ENCODE peak calls at places on chromosome 2, in ten cellular contexts. B, J, F, E, U, H, Z, P, A and W are unnamed samples.

GRCh38 chr2:26555246-26556133 is 77.6 kb upstream of the OTOF start:
- DNase-seq in H (no peak), Z (no peak), B (no peak), P (no peak), J (no peak), U (no peak), A (no peak), E (peak), F (no peak), W (no peak)

GRCh38 chr2:439077-439476 is 151.2 kb upstream of the ALKAL2 start:
- DNase-seq in E (no peak), U (no peak), J (no peak), B (no peak), Z (no peak), F (no peak), H (no peak), P (no peak), A (peak), W (no peak)

GRCh38 chr2:119592436-119592835 is 48.2 kb downstream of the CFAP221 start:
- DNase-seq in H (no peak), A (no peak), U (no peak), J (no peak), P (no peak), F (no peak), B (no peak), Z (no peak), E (no peak), W (no peak)

GRCh38 chr2:239312741-239313246 is 88.0 kb downstream of the HDAC4 start:
- DNase-seq in F (no peak), B (no peak), U (no peak), E (no peak), J (no peak), H (no peak), A (no peak), Z (no peak), P (no peak), W (no peak)

GRCh38 chr2:227848146-227848545 is 23.3 kb upstream of the DAW1 start:
- DNase-seq in Z (no peak), U (no peak), J (no peak), P (no peak), H (no peak), B (no peak), E (no peak), A (no peak), F (no peak), W (no peak)

GRCh38 chr2:19098467-19099160 is 259.8 kb downstream of the OSR1 start:
- DNase-seq in Z (no peak), J (no peak), B (no peak), U (no peak), A (no peak), F (no peak), P (no peak), E (no peak), H (no peak), W (no peak)

GRCh38 chr2:38907743-38908562 is 18.3 kb downstream of the ARHGEF33 start:
- DNase-seq in B (peak), F (no peak), A (no peak), U (no peak), E (no peak), Z (no peak), P (no peak), H (no peak), J (no peak), W (no peak)

GRCh38 chr2:235406420-235406819 is 87.4 kb upstream of the AGAP1 start:
- DNase-seq in P (no peak), U (no peak), J (no peak), A (no peak), B (no peak), Z (no peak), F (no peak), E (no peak), H (no peak), W (no peak)

GRCh38 chr2:2731885-2732284 is 400.8 kb upstream of the MYT1L start:
- DNase-seq in A (no peak), P (no peak), U (no peak), J (no peak), F (no peak), E (no peak), B (no peak), H (no peak), Z (no peak), W (no peak)

GRCh38 chr2:106932644-106933043 is 46.7 kb upstream of the ST6GAL2 start:
- DNase-seq in P (no peak), H (no peak), U (no peak), J (no peak), B (no peak), A (no peak), Z (no peak), F (no peak), E (peak), W (no peak)

GRCh38 chr2:237407734-237408133 is 6.2 kb downstream of the COL6A3 start:
- DNase-seq in B (no peak), J (no peak), A (no peak), Z (no peak), E (no peak), F (no peak), U (no peak), P (no peak), H (no peak), W (no peak)

GRCh38 chr2:64391459-64391858 is 62.5 kb upstream of the LGALSL start:
- DNase-seq in J (no peak), A (no peak), P (no peak), E (no peak), H (peak), F (no peak), B (no peak), U (no peak), Z (no peak), W (no peak)

GRCh38 chr2:225282858-225283693 is 116.4 kb upstream of the NYAP2 start:
- DNase-seq in B (peak), Z (no peak), F (peak), P (no peak), E (peak), J (peak), H (no peak), A (no peak), U (no peak), W (no peak)

GRCh38 chr2:26281226-26281625 is 36.5 kb downstream of the HADHB start:
- DNase-seq in B (no peak), A (peak), F (no peak), J (no peak), Z (no peak), U (no peak), H (no peak), P (no peak), E (no peak), W (no peak)

GRCh38 chr2:131493199-131494018 is 1.2 kb upstream of the MZT2A start:
- DNase-seq in P (no peak), Z (no peak), H (no peak), E (no peak), A (no peak), B (no peak), U (no peak), F (no peak), J (no peak), W (no peak)

GRCh38 chr2:189441709-189442074 is 418 bp downstream of the WDR75 start:
- DNase-seq in E (no peak), P (no peak), F (no peak), U (no peak), H (no peak), B (no peak), J (no peak), Z (no peak), A (no peak), W (no peak)

GRCh38 chr2:36318547-36318946 is 37.0 kb upstream of the CRIM1 start:
- DNase-seq in B (no peak), J (no peak), A (no peak), E (peak), P (no peak), H (no peak), U (no peak), F (no peak), Z (no peak), W (no peak)

GRCh38 chr2:125553768-125554167 is 1102.2 kb upstream of the GYPC start:
- DNase-seq in J (no peak), P (no peak), Z (no peak), F (no peak), U (no peak), A (peak), B (no peak), H (no peak), E (no peak), W (no peak)

GRCh38 chr2:231411871-231412615 is 16.5 kb downstream of the B3GNT7 start:
- DNase-seq in H (peak), B (peak), E (peak), F (peak), A (peak), P (peak), J (peak), U (peak), Z (peak), W (peak)

GRCh38 chr2:101823347-101823791 is 125.9 kb downstream of the MAP4K4 start:
- DNase-seq in F (peak), Z (peak), U (peak), J (peak), B (no peak), H (peak), P (peak), E (peak), A (peak), W (no peak)

GRCh38 chr2:38148501-38148900 is 72.5 kb upstream of the CYP1B1 start:
- DNase-seq in F (no peak), J (no peak), U (no peak), P (no peak), H (peak), Z (no peak), E (peak), B (no peak), A (no peak), W (no peak)

GRCh38 chr2:136286423-136286822 is 168.5 kb upstream of the CXCR4 start:
- DNase-seq in B (no peak), J (no peak), H (no peak), U (no peak), P (no peak), Z (no peak), F (no peak), A (no peak), E (no peak), W (no peak)

GRCh38 chr2:230347659-230348305 is 20.8 kb downstream of the SP140L start:
- DNase-seq in H (peak), U (no peak), F (no peak), E (no peak), A (no peak), Z (no peak), B (peak), J (no peak), P (no peak), W (no peak)